ENCODE peak calls at places on chromosomes 6 and 20, in five cellular contexts. Z is hepatocyte, C is PC-3, V is GM23248, Y is neural progenitor cell. L is an unnamed sample.

GRCh38 chr20:37185681-37186080 is 6.3 kb upstream of the MROH8 start:
- DNase-seq in Z (no peak), C (no peak), V (no peak), Y (no peak), L (no peak)

GRCh38 chr6:122476131-122476530 is 4.5 kb upstream of the SERINC1 start:
- DNase-seq in Z (no peak), C (peak; percentile 58), V (peak; percentile 49), Y (peak; percentile 25), L (peak; percentile 33)

GRCh38 chr6:16739329-16739801 is 21.9 kb downstream of the ATXN1 start:
- DNase-seq in Z (no peak), C (no peak), V (peak; percentile 44), Y (peak; percentile 20), L (peak; percentile 76)

GRCh38 chr6:18501313-18502013 is 114.3 kb downstream of the RNF144B start:
- DNase-seq in Z (no peak), C (no peak), V (peak; percentile 70), Y (no peak), L (peak; percentile 91)

GRCh38 chr6:4693566-4693965 is 82.6 kb upstream of the CDYL start:
- DNase-seq in Z (no peak), C (no peak), V (no peak), Y (no peak), L (no peak)

GRCh38 chr20:47816487-47817451 is 31.5 kb upstream of the SULF2 start:
- DNase-seq in Z (no peak), C (no peak), V (no peak), Y (no peak), L (no peak)

GRCh38 chr20:5688431-5688972 is 61.7 kb upstream of the SHLD1 start:
- DNase-seq in Z (no peak), C (no peak), V (no peak), Y (no peak), L (no peak)

GRCh38 chr6:51013376-51013775 is 194.7 kb downstream of the TFAP2B start:
- DNase-seq in Z (no peak), C (no peak), V (no peak), Y (no peak), L (no peak)

GRCh38 chr20:39829255-39829654 is 859.8 kb downstream of the MAFB start:
- DNase-seq in Z (peak; percentile 18), C (no peak), V (peak; percentile 44), Y (peak; percentile 60), L (peak; percentile 41)

GRCh38 chr6:143187173-143187908 is 126.7 kb downstream of the AIG1 start:
- DNase-seq in Z (no peak), C (peak; percentile 13), V (peak; percentile 95), Y (no peak), L (peak; percentile 74)

GRCh38 chr6:35044771-35045275 is 96.3 kb downstream of the TCP11 start:
- DNase-seq in Z (no peak), C (peak; percentile 33), V (peak; percentile 62), Y (no peak), L (no peak)

GRCh38 chr6:155125916-155126315 is 130.8 kb downstream of the TIAM2 start:
- DNase-seq in Z (no peak), C (no peak), V (peak; percentile 83), Y (no peak), L (peak; percentile 80)

GRCh38 chr6:44549516-44549915 is 162.0 kb downstream of the CDC5L start:
- DNase-seq in Z (no peak), C (peak; percentile 35), V (no peak), Y (no peak), L (no peak)

GRCh38 chr6:111741177-111741952 is 131.9 kb downstream of the FYN start:
- DNase-seq in Z (no peak), C (no peak), V (no peak), Y (no peak), L (no peak)

GRCh38 chr6:50602191-50602810 is 111.0 kb upstream of the TFAP2D start:
- DNase-seq in Z (peak; percentile 63), C (peak; percentile 76), V (peak; percentile 41), Y (peak; percentile 43), L (peak; percentile 21)

GRCh38 chr6:41942045-41942851 is 640 bp upstream of the CCND3 start:
- DNase-seq in Z (no peak), C (no peak), V (peak; percentile 91), Y (no peak), L (peak; percentile 88)

GRCh38 chr6:80696268-80696667 is 589.8 kb downstream of the BCKDHB start:
- DNase-seq in Z (no peak), C (peak; percentile 40), V (no peak), Y (no peak), L (no peak)

GRCh38 chr6:80689700-80690099 is 583.2 kb downstream of the BCKDHB start:
- DNase-seq in Z (no peak), C (no peak), V (no peak), Y (no peak), L (no peak)

GRCh38 chr6:80690611-80691090 is 584.2 kb downstream of the BCKDHB start:
- DNase-seq in Z (no peak), C (no peak), V (peak; percentile 41), Y (no peak), L (peak; percentile 51)
- H3K4me2 ChIP-seq in Z (no peak overlapping the region), C (no peak overlapping the region), V (peak overlapping the region; percentile 15), Y (no peak overlapping the region), L (peak overlapping the region; percentile 23)

DNA sequence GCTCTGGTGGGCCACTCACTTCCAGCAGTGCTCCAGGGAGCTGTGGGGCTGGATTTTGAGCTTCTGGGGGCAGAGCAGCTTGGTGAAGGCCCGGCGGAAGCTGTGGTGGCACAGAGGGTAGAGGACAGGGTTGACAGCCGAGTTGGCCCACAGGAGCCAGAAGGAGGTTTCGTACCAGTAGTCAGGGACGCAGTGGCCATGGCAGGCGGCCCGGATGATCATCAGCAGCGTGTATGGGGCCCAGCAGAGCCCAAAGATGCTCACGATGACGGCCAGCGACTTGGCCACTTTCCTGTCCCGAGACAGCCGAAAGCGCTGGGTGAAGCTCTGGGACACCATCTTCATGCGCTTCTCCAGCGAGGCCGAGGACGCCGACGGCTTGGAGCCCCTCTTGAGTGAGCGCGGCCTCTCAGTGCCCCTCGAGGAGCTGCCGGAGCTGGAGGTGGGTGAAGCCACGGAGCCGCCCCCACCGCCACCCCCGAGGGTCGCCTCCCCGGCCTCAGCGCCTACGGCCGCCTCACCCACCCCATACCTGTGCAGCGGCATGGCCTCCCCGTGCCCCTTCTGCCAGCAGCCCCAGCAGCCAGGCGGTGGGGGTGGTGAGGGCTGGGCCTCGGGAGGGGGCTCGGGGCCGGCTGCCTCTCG is 4.0 kb downstream of the HRH3 start:
- DNase-seq in Z (no peak), C (no peak), V (no peak), Y (no peak), L (no peak)
- H3K4me1 ChIP-seq in Z (peaks cover 3% of the 10 kb centered on the region), C (no peaks in the 10 kb centered on the region), V (no peaks in the 10 kb centered on the region), Y (peaks cover 26% of the 10 kb centered on the region), L (no peaks in the 10 kb centered on the region)

GRCh38 chr20:49672109-49672681 is 41.5 kb downstream of the B4GALT5 start:
- DNase-seq in Z (no peak), C (no peak), V (no peak), Y (no peak), L (no peak)
- H3K4me2 ChIP-seq in Z (no peak overlapping the region), C (no peak overlapping the region), V (no peak overlapping the region), Y (peak overlapping the region; percentile 31), L (no peak overlapping the region)

DNA sequence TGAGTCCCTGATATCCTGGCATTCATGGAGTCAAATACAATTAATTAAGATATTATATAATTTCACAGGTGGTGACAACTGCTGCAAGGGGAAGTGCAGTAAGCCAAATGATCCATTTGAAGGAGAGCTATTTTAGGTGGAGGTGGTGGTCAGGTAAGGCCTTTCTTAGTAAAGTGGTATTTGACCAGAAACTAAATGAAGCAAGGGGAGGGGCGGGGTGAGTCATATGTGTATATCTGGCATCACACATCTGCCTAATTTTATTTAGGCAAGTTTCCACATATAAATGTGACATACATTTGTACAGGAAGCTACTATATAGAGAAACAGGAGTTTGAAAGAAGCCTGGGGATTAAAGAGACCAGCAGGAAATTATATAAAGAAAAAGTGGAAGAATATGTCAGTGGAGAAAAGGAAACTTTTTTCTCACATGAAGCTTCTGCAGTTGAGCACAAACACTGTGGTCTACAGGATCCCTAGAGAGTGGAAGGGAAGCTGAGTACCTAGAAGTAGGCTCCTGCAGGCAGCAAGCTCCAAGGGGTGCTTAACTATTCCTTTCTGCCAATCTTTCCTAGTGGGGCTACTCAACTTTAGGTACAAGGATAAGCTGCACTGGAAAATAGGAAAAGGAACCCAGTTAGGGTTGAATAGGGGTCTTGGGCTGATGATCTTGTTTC is 99.6 kb downstream of the OGFRL1 start:
- DNase-seq in Z (no peak), C (peak; percentile 39), V (peak; percentile 33), Y (no peak), L (no peak)
- H3K4me1 ChIP-seq in Z (peaks cover 19% of the 10 kb centered on the region), C (peaks cover 45% of the 10 kb centered on the region), V (peaks cover 54% of the 10 kb centered on the region), Y (peaks cover 8% of the 10 kb centered on the region), L (peaks cover 19% of the 10 kb centered on the region)

GRCh38 chr6:139277161-139277560 is 14.6 kb downstream of the TXLNB start:
- DNase-seq in Z (no peak), C (no peak), V (no peak), Y (no peak), L (no peak)

GRCh38 chr6:139282684-139283083 is 9.1 kb downstream of the TXLNB start:
- DNase-seq in Z (no peak), C (no peak), V (no peak), Y (no peak), L (peak; percentile 8)

GRCh38 chr6:139278190-139278589 is 13.6 kb downstream of the TXLNB start:
- DNase-seq in Z (no peak), C (no peak), V (peak; percentile 30), Y (no peak), L (peak; percentile 53)
- H3K4me2 ChIP-seq in Z (no peak overlapping the region), C (no peak overlapping the region), V (no peak overlapping the region), Y (no peak overlapping the region), L (no peak overlapping the region)

GRCh38 chr6:39084506-39084905 is 30.5 kb downstream of the SAYSD1 start:
- DNase-seq in Z (no peak), C (no peak), V (no peak), Y (no peak), L (no peak)

GRCh38 chr6:39087197-39087596 is 27.8 kb downstream of the SAYSD1 start:
- DNase-seq in Z (no peak), C (no peak), V (no peak), Y (no peak), L (no peak)

GRCh38 chr6:39086711-39087110 is 28.3 kb downstream of the SAYSD1 start:
- DNase-seq in Z (no peak), C (no peak), V (no peak), Y (no peak), L (no peak)

GRCh38 chr6:39085129-39085528 is 29.9 kb downstream of the SAYSD1 start:
- DNase-seq in Z (no peak), C (no peak), V (no peak), Y (peak; percentile 21), L (no peak)

GRCh38 chr6:39086294-39086693 is 28.7 kb downstream of the SAYSD1 start:
- DNase-seq in Z (no peak), C (no peak), V (no peak), Y (no peak), L (no peak)
- H3K4me1 ChIP-seq in Z (no peaks in the 10 kb centered on the region), C (no peaks in the 10 kb centered on the region), V (no peaks in the 10 kb centered on the region), Y (peaks cover 21% of the 10 kb centered on the region), L (no peaks in the 10 kb centered on the region)

GRCh38 chr20:41203660-41204059 is 66.3 kb downstream of the PLCG1 start:
- DNase-seq in Z (no peak), C (no peak), V (no peak), Y (no peak), L (no peak)
- H3K4me2 ChIP-seq in Z (no peak overlapping the region), C (no peak overlapping the region), V (no peak overlapping the region), Y (no peak overlapping the region), L (no peak overlapping the region)

GRCh38 chr6:37150314-37150713 is 19.6 kb upstream of the PIM1 start:
- DNase-seq in Z (no peak), C (no peak), V (no peak), Y (no peak), L (no peak)
- H3K4me1 ChIP-seq in Z (peaks cover 4% of the 10 kb centered on the region), C (no peaks in the 10 kb centered on the region), V (peaks cover 2% of the 10 kb centered on the region), Y (no peaks in the 10 kb centered on the region), L (peaks cover 3% of the 10 kb centered on the region)

GRCh38 chr6:90097357-90097756 is 199.3 kb downstream of the BACH2 start:
- DNase-seq in Z (no peak), C (peak; percentile 28), V (no peak), Y (no peak), L (no peak)
- H3K4me2 ChIP-seq in Z (peak overlapping the region; percentile 26), C (peak overlapping the region; percentile 9), V (peak overlapping the region; percentile 43), Y (no peak overlapping the region), L (peak overlapping the region; percentile 4)

L was measured in IMR-90.